ENCODE peak calls at places on chromosomes 11 and 22, in eight cellular contexts. D is tibial artery, S is foreskin fibroblast, X is kidney, Y is esophagus squamous epithelium, F is heart left ventricle, U is pancreas, V is right atrium auricular region. P is an unnamed sample.

GRCh38 chr11:47724041-47724729 is 9.0 kb upstream of the AGBL2 start:
- DNase-seq in D (peak), X (no peak), U (peak), F (no peak), V (peak), S (peak), Y (no peak), P (peak)

GRCh38 chr11:32225491-32226285 is 134.8 kb downstream of the RCN1 start:
- DNase-seq in S (peak), F (no peak), X (no peak), Y (no peak), V (no peak), U (no peak), D (no peak), P (no peak)

GRCh38 chr22:28021998-28022660 is 103.1 kb upstream of the PITPNB start:
- DNase-seq in F (no peak), D (no peak), Y (no peak), U (peak), V (peak), X (peak), S (no peak), P (no peak)

GRCh38 chr11:80255021-80255420 is 814.2 kb upstream of the TENM4 start:
- DNase-seq in F (no peak), Y (no peak), X (no peak), S (no peak), U (no peak), D (no peak), V (no peak), P (no peak)

GRCh38 chr11:107631043-107631442 is 40.1 kb downstream of the ELMOD1 start:
- DNase-seq in X (no peak), F (no peak), D (no peak), V (no peak), U (no peak), Y (no peak), S (no peak), P (no peak)

GRCh38 chr11:126263489-126263888 is 5.2 kb downstream of the SRPRA start:
- DNase-seq in Y (no peak), V (no peak), D (no peak), S (no peak), U (no peak), X (no peak), F (no peak), P (no peak)

GRCh38 chr11:115222218-115222862 is 281.9 kb downstream of the CADM1 start:
- DNase-seq in U (no peak), S (peak), V (no peak), D (no peak), X (no peak), F (no peak), Y (no peak), P (no peak)

GRCh38 chr11:78783301-78783700 is 208.6 kb upstream of the NARS2 start:
- DNase-seq in D (no peak), F (no peak), Y (no peak), U (no peak), S (no peak), X (no peak), V (no peak), P (no peak)

GRCh38 chr22:23289851-23290724 is 109.8 kb downstream of the BCR start:
- DNase-seq in Y (no peak), X (no peak), U (peak), V (no peak), F (no peak), S (peak), D (peak), P (no peak)

GRCh38 chr11:134471341-134472187 is 59.5 kb upstream of the B3GAT1 start:
- DNase-seq in D (no peak), X (no peak), Y (no peak), V (no peak), S (no peak), F (no peak), U (no peak), P (no peak)

GRCh38 chr22:35821654-35822053 is 104.0 kb downstream of the APOL5 start:
- DNase-seq in F (no peak), Y (no peak), S (no peak), U (no peak), X (no peak), D (no peak), V (no peak), P (no peak)
- TF ChIP-seq CTCF in F (no peak), Y (no peak), S (no peak), U (no peak), X (no peak), D (no peak), V (no peak), P (no peak)

GRCh38 chr22:21947040-21948014 is 5.3 kb downstream of the PPM1F start:
- DNase-seq in F (no peak), X (no peak), V (no peak), Y (no peak), U (no peak), S (peak), D (no peak), P (no peak)
- TF ChIP-seq CTCF in F (peak), X (peak), V (peak), Y (peak), U (no peak), S (peak), D (peak), P (peak)

GRCh38 chr22:44444341-44445306 is 53.4 kb downstream of the RTL6 start:
- DNase-seq in Y (no peak), S (no peak), D (peak), X (peak), U (no peak), F (peak), V (no peak), P (no peak)
- TF ChIP-seq CTCF in Y (no peak), S (no peak), D (no peak), X (no peak), U (no peak), F (no peak), V (no peak), P (no peak)

GRCh38 chr22:31947296-31947695 is 3.0 kb downstream of the YWHAH start:
- DNase-seq in D (no peak), S (peak), U (no peak), X (no peak), V (no peak), F (no peak), Y (no peak), P (no peak)
- TF ChIP-seq CTCF in D (peak), S (no peak), U (no peak), X (peak), V (no peak), F (no peak), Y (peak), P (peak)